ENCODE peak calls at places on chromosomes 2 and 18, in eight cellular contexts. P, K, D, U, N, M, C and B are unnamed samples. For H3K9me3, the result is how much of the 10 kb centered on the place peaks cover.

GRCh38 chr18:11989174-11989573 is 7.9 kb downstream of the IMPA2 start:
- DNase-seq in P (no peak), K (no peak), D (no peak), U (no peak), N (no peak), M (no peak), C (no peak), B (no peak)

GRCh38 chr2:56185582-56186046 is 1.8 kb downstream of the CCDC85A start:
- DNase-seq in P (peak), K (no peak), D (peak), U (no peak), N (peak), M (no peak), C (peak), B (peak)

GRCh38 chr2:15159751-15160177 is 401.4 kb downstream of the NBAS start:
- DNase-seq in P (peak), K (peak), D (peak), U (peak), N (no peak), M (peak), C (peak), B (peak)

GRCh38 chr2:15178946-15179345 is 382.2 kb downstream of the NBAS start:
- DNase-seq in P (no peak), K (no peak), D (no peak), U (no peak), N (no peak), M (no peak), C (no peak), B (no peak)

GRCh38 chr18:77165489-77166415 is 33.2 kb upstream of the MBP start:
- DNase-seq in P (peak), K (no peak), D (no peak), U (no peak), N (peak), M (no peak), C (no peak), B (no peak)

GRCh38 chr18:59453468-59453961 is 94.5 kb upstream of the LMAN1 start:
- DNase-seq in P (no peak), K (no peak), D (no peak), U (peak), N (no peak), M (no peak), C (no peak), B (no peak)

GRCh38 chr2:200242553-200242952 is 63.9 kb upstream of the SPATS2L start:
- DNase-seq in P (no peak), K (no peak), D (no peak), U (no peak), N (no peak), M (no peak), C (no peak), B (no peak)

GRCh38 chr2:75476778-75477177 is 84.0 kb downstream of the EVA1A start:
- DNase-seq in P (no peak), K (peak), D (no peak), U (no peak), N (no peak), M (no peak), C (peak), B (no peak)

GRCh38 chr2:231370429-231370748 is 25.1 kb upstream of the B3GNT7 start:
- DNase-seq in P (no peak), K (no peak), D (no peak), U (no peak), N (no peak), M (no peak), C (no peak), B (no peak)

GRCh38 chr2:126976721-126977328 is 78.1 kb downstream of the TEX51 start:
- DNase-seq in P (no peak), K (no peak), D (no peak), U (peak), N (no peak), M (no peak), C (no peak), B (no peak)

GRCh38 chr2:137929504-137929886 is 34.8 kb upstream of the HNMT start:
- DNase-seq in P (no peak), K (no peak), D (no peak), U (peak), N (no peak), M (no peak), C (no peak), B (no peak)

GRCh38 chr2:192749606-192750200 is 555.0 kb upstream of the TMEFF2 start:
- DNase-seq in P (no peak), K (no peak), D (peak), U (peak), N (no peak), M (peak), C (peak), B (no peak)

GRCh38 chr2:163467206-163467605 is 268.6 kb downstream of the FIGN start:
- DNase-seq in P (no peak), K (no peak), D (no peak), U (peak), N (no peak), M (no peak), C (peak), B (no peak)

GRCh38 chr2:163475815-163476214 is 260.0 kb downstream of the FIGN start:
- DNase-seq in P (no peak), K (no peak), D (no peak), U (no peak), N (no peak), M (no peak), C (no peak), B (no peak)

GRCh38 chr2:163469561-163469962 is 266.2 kb downstream of the FIGN start:
- DNase-seq in P (no peak), K (no peak), D (no peak), U (no peak), N (no peak), M (no peak), C (peak), B (peak)

GRCh38 chr2:163474319-163474744 is 261.5 kb downstream of the FIGN start:
- DNase-seq in P (no peak), K (no peak), D (no peak), U (no peak), N (no peak), M (no peak), C (no peak), B (no peak)

GRCh38 chr2:163471947-163472346 is 263.9 kb downstream of the FIGN start:
- DNase-seq in P (peak), K (peak), D (peak), U (no peak), N (no peak), M (no peak), C (peak), B (no peak)
- TF ChIP-seq CTCF in P (peak), K (peak), D (peak), U (peak), N (peak), M (peak), C (peak), B (no peak)

DNA sequence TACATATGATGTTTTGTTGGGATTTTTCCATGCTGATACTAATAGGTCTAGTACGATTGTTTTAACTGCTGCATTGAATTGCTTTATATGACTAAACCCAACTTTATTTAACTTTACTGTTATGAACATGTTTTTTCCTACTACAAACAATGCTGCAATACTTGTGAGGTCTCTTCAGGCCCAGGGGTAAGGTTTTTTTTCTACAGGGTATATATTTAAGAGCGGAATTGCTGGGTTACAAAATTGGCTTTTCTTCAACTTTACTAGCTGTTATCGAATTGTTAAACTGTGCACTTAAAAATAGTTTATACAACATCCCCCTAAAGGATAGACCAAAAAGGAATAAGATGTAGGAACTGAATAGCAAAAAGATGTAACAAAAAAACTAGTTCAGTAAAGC is 78.5 kb upstream of the TMEM178A start:
- DNase-seq in P (no peak), K (no peak), D (no peak), U (no peak), N (no peak), M (no peak), C (no peak), B (no peak)
- H3K4me3 ChIP-seq in P (no peak), K (no peak), D (no peak), U (no peak), N (no peak), M (no peak), C (no peak), B (no peak)

GRCh38 chr2:155100261-155100660 is 401.8 kb downstream of the KCNJ3 start:
- DNase-seq in P (no peak), K (no peak), D (peak), U (no peak), N (no peak), M (peak), C (no peak), B (no peak)
- H3K9me3 ChIP-seq in P (under half), K (under half), D (under half), U (under half), N (under half), M (under half), C (under half), B (under half)

DNA sequence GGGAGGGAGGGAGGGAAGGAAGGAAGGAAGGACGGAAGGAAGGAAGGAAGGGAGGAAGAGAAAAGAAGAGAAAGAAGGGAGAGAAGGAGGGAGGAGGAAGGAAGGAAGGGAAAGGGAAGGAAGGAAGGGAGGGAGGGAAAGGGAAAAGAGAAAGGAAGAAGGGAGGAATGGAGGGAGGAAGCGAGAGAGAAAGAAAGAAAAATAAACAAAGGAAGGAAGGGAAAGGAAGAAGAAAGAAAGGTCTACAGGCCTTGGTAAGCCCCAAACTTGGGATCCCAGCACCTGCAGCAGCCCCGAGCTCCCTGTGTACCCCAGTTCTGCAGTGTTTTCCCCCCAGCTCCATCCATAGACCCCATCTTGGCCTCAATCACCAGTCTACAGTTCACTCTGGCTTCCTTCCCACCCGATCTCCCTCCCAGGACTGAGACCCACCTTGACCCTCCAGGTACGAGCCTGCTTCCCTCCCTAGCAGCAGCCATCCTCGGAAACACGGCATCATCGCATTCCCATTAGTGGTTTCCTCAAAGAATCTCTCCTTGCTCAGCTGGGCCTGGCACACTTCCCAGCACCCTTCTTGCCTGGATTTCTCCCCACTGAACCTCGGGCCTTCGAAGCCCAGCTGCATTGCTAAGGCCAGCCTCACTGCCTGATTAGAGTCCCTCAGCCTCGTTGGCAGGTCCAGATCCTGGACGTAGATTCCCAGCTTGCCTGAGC is 46.1 kb upstream of the SH3BP4 start:
- DNase-seq in P (no peak), K (peak), D (no peak), U (no peak), N (no peak), M (no peak), C (peak), B (no peak)
- TF ChIP-seq CTCF in P (no peak), K (no peak), D (no peak), U (no peak), N (no peak), M (no peak), C (no peak), B (no peak)

GRCh38 chr2:46811379-46812310 is 104.0 kb downstream of the MCFD2 start:
- DNase-seq in P (no peak), K (no peak), D (peak), U (peak), N (no peak), M (no peak), C (no peak), B (no peak)
- H3K4me3 ChIP-seq in P (no peak), K (no peak), D (no peak), U (no peak), N (peak), M (no peak), C (no peak), B (no peak)

DNA sequence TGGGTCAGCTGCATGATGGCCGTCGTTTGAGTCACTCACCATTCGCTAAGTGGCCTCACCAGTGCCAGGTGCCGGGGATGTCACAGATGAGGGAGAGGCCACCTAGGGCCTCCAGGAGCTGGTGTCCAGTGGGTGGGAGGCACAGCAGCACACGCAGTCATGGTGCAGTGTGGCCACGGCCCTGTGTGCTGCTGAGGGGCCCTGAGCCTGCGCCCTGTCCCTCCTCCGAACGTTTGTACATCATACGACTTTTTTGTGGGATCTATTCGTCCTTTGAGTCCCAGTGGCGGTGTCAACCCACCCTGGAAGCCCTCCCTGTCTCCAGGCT is 30.1 kb upstream of the ODC1 start:
- DNase-seq in P (no peak), K (no peak), D (no peak), U (no peak), N (no peak), M (no peak), C (no peak), B (no peak)
- H3K9me3 ChIP-seq in P (under half), K (under half), D (under half), U (under half), N (under half), M (under half), C (under half), B (under half)

GRCh38 chr2:237314198-237314597 is 99.8 kb downstream of the COL6A3 start:
- DNase-seq in P (no peak), K (no peak), D (no peak), U (no peak), N (no peak), M (no peak), C (no peak), B (no peak)

GRCh38 chr2:237312021-237312755 is 101.8 kb downstream of the COL6A3 start:
- DNase-seq in P (no peak), K (no peak), D (no peak), U (no peak), N (no peak), M (no peak), C (peak), B (no peak)

GRCh38 chr2:237316339-237316738 is 97.6 kb downstream of the COL6A3 start:
- DNase-seq in P (no peak), K (no peak), D (no peak), U (no peak), N (no peak), M (no peak), C (no peak), B (no peak)

GRCh38 chr2:237315881-237316225 is 98.1 kb downstream of the COL6A3 start:
- DNase-seq in P (peak), K (peak), D (no peak), U (no peak), N (no peak), M (no peak), C (peak), B (peak)

GRCh38 chr2:237315170-237315880 is 98.6 kb downstream of the COL6A3 start:
- DNase-seq in P (peak), K (peak), D (no peak), U (peak), N (peak), M (no peak), C (peak), B (peak)
- TF ChIP-seq CTCF in P (peak), K (peak), D (no peak), U (no peak), N (peak), M (no peak), C (peak), B (no peak)

DNA sequence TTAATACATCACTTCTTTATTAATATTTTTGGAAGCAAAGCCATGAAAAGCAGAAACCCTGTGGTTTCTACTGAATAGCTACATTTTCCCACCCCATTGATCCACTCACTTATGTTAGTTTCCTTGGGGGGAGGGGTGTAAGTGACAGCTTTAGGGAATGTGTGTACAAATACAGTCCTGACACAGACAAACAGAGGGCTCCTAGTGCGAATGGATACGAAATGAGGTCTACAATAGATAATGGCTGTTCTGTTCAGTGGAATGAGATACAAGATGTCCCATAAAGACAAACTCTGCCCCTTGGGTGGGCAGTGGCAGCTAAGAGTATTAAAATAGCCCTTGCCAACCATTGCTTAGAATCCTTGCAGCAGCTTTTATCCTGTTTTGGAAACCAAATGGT is 312.9 kb downstream of the NCKAP5 start:
- DNase-seq in P (no peak), K (no peak), D (no peak), U (no peak), N (no peak), M (no peak), C (no peak), B (no peak)
- H3K4me3 ChIP-seq in P (no peak), K (no peak), D (no peak), U (no peak), N (no peak), M (no peak), C (no peak), B (no peak)